ENCODE peak calls at places on chromosomes 11 and 22, in seven cellular contexts. One of them, this sample, is unnamed.

GRCh38 chr11:121614661-121615240 is 162.0 kb upstream of the SORL1-AS1 start:
- DNase-seq in stimulated activated CD4-positive, alpha-beta T cell treated with anti-CD3 and anti-CD28 coated beads, Interleukin-1b, Interleukin-23, amount 100 ng/mL, for 1 hour: no peak
- DNase-seq in GM23248: no peak
- DNase-seq in neural crest cell: no peak
- DNase-seq in fibroblast of lung: peak
- DNase-seq in fibroblast of mammary gland: no peak
- DNase-seq in effector memory CD4-positive, alpha-beta T cell: no peak
- DNase-seq in this sample: no peak

GRCh38 chr11:62621567-62622470 is at the start of gene B3GAT3:
- DNase-seq in GM23248: peak
- DNase-seq in fibroblast of mammary gland: peak
- DNase-seq in fibroblast of lung: peak
- DNase-seq in neural crest cell: peak
- DNase-seq in effector memory CD4-positive, alpha-beta T cell: peak
- DNase-seq in stimulated activated CD4-positive, alpha-beta T cell treated with anti-CD3 and anti-CD28 coated beads, Interleukin-1b, Interleukin-23, amount 100 ng/mL, for 1 hour: peak
- DNase-seq in this sample: peak

GRCh38 chr11:60926500-60926899 is 2.2 kb downstream of the TMEM132A start:
- DNase-seq in neural crest cell: no peak
- DNase-seq in effector memory CD4-positive, alpha-beta T cell: no peak
- DNase-seq in fibroblast of mammary gland: no peak
- DNase-seq in GM23248: no peak
- DNase-seq in fibroblast of lung: no peak
- DNase-seq in stimulated activated CD4-positive, alpha-beta T cell treated with anti-CD3 and anti-CD28 coated beads, Interleukin-1b, Interleukin-23, amount 100 ng/mL, for 1 hour: no peak
- DNase-seq in this sample: no peak

GRCh38 chr11:41971592-41971991 is 512.1 kb upstream of the LRRC4C start:
- DNase-seq in fibroblast of mammary gland: no peak
- DNase-seq in effector memory CD4-positive, alpha-beta T cell: no peak
- DNase-seq in fibroblast of lung: no peak
- DNase-seq in GM23248: no peak
- DNase-seq in stimulated activated CD4-positive, alpha-beta T cell treated with anti-CD3 and anti-CD28 coated beads, Interleukin-1b, Interleukin-23, amount 100 ng/mL, for 1 hour: no peak
- DNase-seq in neural crest cell: no peak
- DNase-seq in this sample: no peak

GRCh38 chr11:66467034-66467659 is 442 bp downstream of the PELI3 start:
- DNase-seq in fibroblast of lung: peak
- DNase-seq in stimulated activated CD4-positive, alpha-beta T cell treated with anti-CD3 and anti-CD28 coated beads, Interleukin-1b, Interleukin-23, amount 100 ng/mL, for 1 hour: no peak
- DNase-seq in fibroblast of mammary gland: no peak
- DNase-seq in effector memory CD4-positive, alpha-beta T cell: no peak
- DNase-seq in neural crest cell: no peak
- DNase-seq in GM23248: peak
- DNase-seq in this sample: no peak

GRCh38 chr11:79116600-79116999 is 324.2 kb downstream of the TENM4 start:
- DNase-seq in effector memory CD4-positive, alpha-beta T cell: no peak
- DNase-seq in fibroblast of mammary gland: no peak
- DNase-seq in stimulated activated CD4-positive, alpha-beta T cell treated with anti-CD3 and anti-CD28 coated beads, Interleukin-1b, Interleukin-23, amount 100 ng/mL, for 1 hour: no peak
- DNase-seq in GM23248: no peak
- DNase-seq in neural crest cell: no peak
- DNase-seq in fibroblast of lung: no peak
- DNase-seq in this sample: no peak

GRCh38 chr11:126408901-126409670 is 53.6 kb downstream of the ST3GAL4 start:
- DNase-seq in neural crest cell: no peak
- DNase-seq in stimulated activated CD4-positive, alpha-beta T cell treated with anti-CD3 and anti-CD28 coated beads, Interleukin-1b, Interleukin-23, amount 100 ng/mL, for 1 hour: no peak
- DNase-seq in fibroblast of lung: no peak
- DNase-seq in fibroblast of mammary gland: no peak
- DNase-seq in GM23248: no peak
- DNase-seq in effector memory CD4-positive, alpha-beta T cell: no peak
- DNase-seq in this sample: no peak

GRCh38 chr22:49425356-49425755 is 402.3 kb downstream of the BRD1 start:
- DNase-seq in GM23248: no peak
- DNase-seq in neural crest cell: no peak
- DNase-seq in stimulated activated CD4-positive, alpha-beta T cell treated with anti-CD3 and anti-CD28 coated beads, Interleukin-1b, Interleukin-23, amount 100 ng/mL, for 1 hour: no peak
- DNase-seq in fibroblast of lung: no peak
- DNase-seq in fibroblast of mammary gland: no peak
- DNase-seq in effector memory CD4-positive, alpha-beta T cell: no peak
- DNase-seq in this sample: no peak

GRCh38 chr11:125214466-125215204 is 50.1 kb downstream of the PKNOX2 start:
- DNase-seq in GM23248: no peak
- DNase-seq in effector memory CD4-positive, alpha-beta T cell: no peak
- DNase-seq in neural crest cell: peak
- DNase-seq in fibroblast of lung: no peak
- DNase-seq in fibroblast of mammary gland: no peak
- DNase-seq in stimulated activated CD4-positive, alpha-beta T cell treated with anti-CD3 and anti-CD28 coated beads, Interleukin-1b, Interleukin-23, amount 100 ng/mL, for 1 hour: no peak
- DNase-seq in this sample: no peak

GRCh38 chr22:26547426-26547825 is 35.2 kb upstream of the TFIP11 start:
- DNase-seq in neural crest cell: no peak
- DNase-seq in effector memory CD4-positive, alpha-beta T cell: no peak
- DNase-seq in fibroblast of lung: peak
- DNase-seq in GM23248: peak
- DNase-seq in fibroblast of mammary gland: peak
- DNase-seq in stimulated activated CD4-positive, alpha-beta T cell treated with anti-CD3 and anti-CD28 coated beads, Interleukin-1b, Interleukin-23, amount 100 ng/mL, for 1 hour: no peak
- DNase-seq in this sample: no peak

GRCh38 chr11:108483163-108483562 is 15.0 kb downstream of the POGLUT3 start:
- DNase-seq in neural crest cell: no peak
- DNase-seq in GM23248: peak
- DNase-seq in fibroblast of mammary gland: peak
- DNase-seq in stimulated activated CD4-positive, alpha-beta T cell treated with anti-CD3 and anti-CD28 coated beads, Interleukin-1b, Interleukin-23, amount 100 ng/mL, for 1 hour: no peak
- DNase-seq in fibroblast of lung: peak
- DNase-seq in effector memory CD4-positive, alpha-beta T cell: no peak
- DNase-seq in this sample: peak

GRCh38 chr11:91926967-91927366 is 297.7 kb upstream of the FAT3 start:
- DNase-seq in stimulated activated CD4-positive, alpha-beta T cell treated with anti-CD3 and anti-CD28 coated beads, Interleukin-1b, Interleukin-23, amount 100 ng/mL, for 1 hour: no peak
- DNase-seq in GM23248: no peak
- DNase-seq in neural crest cell: no peak
- DNase-seq in fibroblast of lung: no peak
- DNase-seq in effector memory CD4-positive, alpha-beta T cell: no peak
- DNase-seq in fibroblast of mammary gland: peak
- DNase-seq in this sample: no peak

GRCh38 chr22:30187726-30188407 is 58.7 kb downstream of the LIF start:
- DNase-seq in stimulated activated CD4-positive, alpha-beta T cell treated with anti-CD3 and anti-CD28 coated beads, Interleukin-1b, Interleukin-23, amount 100 ng/mL, for 1 hour: no peak
- DNase-seq in GM23248: peak
- DNase-seq in neural crest cell: no peak
- DNase-seq in effector memory CD4-positive, alpha-beta T cell: no peak
- DNase-seq in fibroblast of lung: peak
- DNase-seq in fibroblast of mammary gland: peak
- DNase-seq in this sample: no peak

GRCh38 chr22:43835166-43835565 is 23.1 kb upstream of the EFCAB6 start:
- DNase-seq in neural crest cell: no peak
- DNase-seq in GM23248: no peak
- DNase-seq in stimulated activated CD4-positive, alpha-beta T cell treated with anti-CD3 and anti-CD28 coated beads, Interleukin-1b, Interleukin-23, amount 100 ng/mL, for 1 hour: no peak
- DNase-seq in effector memory CD4-positive, alpha-beta T cell: no peak
- DNase-seq in fibroblast of lung: no peak
- DNase-seq in fibroblast of mammary gland: no peak
- DNase-seq in this sample: no peak

GRCh38 chr22:32158712-32159533 is at the start of gene C22orf42:
- DNase-seq in fibroblast of lung: no peak
- DNase-seq in neural crest cell: no peak
- DNase-seq in stimulated activated CD4-positive, alpha-beta T cell treated with anti-CD3 and anti-CD28 coated beads, Interleukin-1b, Interleukin-23, amount 100 ng/mL, for 1 hour: no peak
- DNase-seq in fibroblast of mammary gland: no peak
- DNase-seq in effector memory CD4-positive, alpha-beta T cell: no peak
- DNase-seq in GM23248: no peak
- DNase-seq in this sample: no peak

GRCh38 chr22:39802682-39803081 is 90.9 kb downstream of the ENTHD1 start:
- DNase-seq in effector memory CD4-positive, alpha-beta T cell: no peak
- DNase-seq in fibroblast of lung: no peak
- DNase-seq in stimulated activated CD4-positive, alpha-beta T cell treated with anti-CD3 and anti-CD28 coated beads, Interleukin-1b, Interleukin-23, amount 100 ng/mL, for 1 hour: no peak
- DNase-seq in GM23248: no peak
- DNase-seq in neural crest cell: no peak
- DNase-seq in fibroblast of mammary gland: no peak
- DNase-seq in this sample: no peak

GRCh38 chr11:74319139-74319538 is 7.7 kb upstream of the P4HA3 start:
- DNase-seq in neural crest cell: no peak
- DNase-seq in fibroblast of mammary gland: peak
- DNase-seq in fibroblast of lung: peak
- DNase-seq in GM23248: peak
- DNase-seq in stimulated activated CD4-positive, alpha-beta T cell treated with anti-CD3 and anti-CD28 coated beads, Interleukin-1b, Interleukin-23, amount 100 ng/mL, for 1 hour: no peak
- DNase-seq in effector memory CD4-positive, alpha-beta T cell: no peak
- DNase-seq in this sample: peak

GRCh38 chr11:59158206-59159068 is 13.5 kb upstream of the DTX4 start:
- DNase-seq in GM23248: peak
- DNase-seq in fibroblast of lung: peak
- DNase-seq in fibroblast of mammary gland: peak
- DNase-seq in stimulated activated CD4-positive, alpha-beta T cell treated with anti-CD3 and anti-CD28 coated beads, Interleukin-1b, Interleukin-23, amount 100 ng/mL, for 1 hour: no peak
- DNase-seq in effector memory CD4-positive, alpha-beta T cell: peak
- DNase-seq in neural crest cell: peak
- DNase-seq in this sample: peak

GRCh38 chr22:40668611-40669390 is 10.5 kb upstream of the MCHR1 start:
- DNase-seq in fibroblast of mammary gland: peak
- DNase-seq in GM23248: peak
- DNase-seq in fibroblast of lung: peak
- DNase-seq in effector memory CD4-positive, alpha-beta T cell: no peak
- DNase-seq in neural crest cell: no peak
- DNase-seq in stimulated activated CD4-positive, alpha-beta T cell treated with anti-CD3 and anti-CD28 coated beads, Interleukin-1b, Interleukin-23, amount 100 ng/mL, for 1 hour: no peak
- DNase-seq in this sample: peak

GRCh38 chr11:112805658-112806057 is 155.6 kb upstream of the NCAM1 start:
- DNase-seq in neural crest cell: no peak
- DNase-seq in GM23248: no peak
- DNase-seq in fibroblast of lung: no peak
- DNase-seq in fibroblast of mammary gland: no peak
- DNase-seq in stimulated activated CD4-positive, alpha-beta T cell treated with anti-CD3 and anti-CD28 coated beads, Interleukin-1b, Interleukin-23, amount 100 ng/mL, for 1 hour: no peak
- DNase-seq in effector memory CD4-positive, alpha-beta T cell: no peak
- DNase-seq in this sample: no peak

GRCh38 chr22:31230871-31231621 is 18.9 kb downstream of the LIMK2 start:
- DNase-seq in fibroblast of mammary gland: peak
- DNase-seq in neural crest cell: no peak
- DNase-seq in GM23248: peak
- DNase-seq in fibroblast of lung: peak
- DNase-seq in effector memory CD4-positive, alpha-beta T cell: peak
- DNase-seq in stimulated activated CD4-positive, alpha-beta T cell treated with anti-CD3 and anti-CD28 coated beads, Interleukin-1b, Interleukin-23, amount 100 ng/mL, for 1 hour: peak
- DNase-seq in this sample: peak

GRCh38 chr11:117933475-117933874 is 4.3 kb upstream of the TMPRSS13 start:
- DNase-seq in fibroblast of lung: no peak
- DNase-seq in fibroblast of mammary gland: no peak
- DNase-seq in effector memory CD4-positive, alpha-beta T cell: no peak
- DNase-seq in GM23248: no peak
- DNase-seq in neural crest cell: no peak
- DNase-seq in stimulated activated CD4-positive, alpha-beta T cell treated with anti-CD3 and anti-CD28 coated beads, Interleukin-1b, Interleukin-23, amount 100 ng/mL, for 1 hour: no peak
- DNase-seq in this sample: no peak

GRCh38 chr11:10669258-10670033 is 24.1 kb downstream of the IRAG1 start:
- DNase-seq in fibroblast of lung: peak
- DNase-seq in GM23248: peak
- DNase-seq in neural crest cell: no peak
- DNase-seq in stimulated activated CD4-positive, alpha-beta T cell treated with anti-CD3 and anti-CD28 coated beads, Interleukin-1b, Interleukin-23, amount 100 ng/mL, for 1 hour: no peak
- DNase-seq in effector memory CD4-positive, alpha-beta T cell: no peak
- DNase-seq in fibroblast of mammary gland: peak
- DNase-seq in this sample: peak

GRCh38 chr22:30234786-30235470 is 11.6 kb downstream of the LIF start:
- DNase-seq in neural crest cell: no peak
- DNase-seq in GM23248: no peak
- DNase-seq in effector memory CD4-positive, alpha-beta T cell: no peak
- DNase-seq in fibroblast of mammary gland: no peak
- DNase-seq in stimulated activated CD4-positive, alpha-beta T cell treated with anti-CD3 and anti-CD28 coated beads, Interleukin-1b, Interleukin-23, amount 100 ng/mL, for 1 hour: no peak
- DNase-seq in fibroblast of lung: peak
- DNase-seq in this sample: peak

GRCh38 chr22:41369089-41369745 is 12.5 kb upstream of the TEF start:
- DNase-seq in effector memory CD4-positive, alpha-beta T cell: no peak
- DNase-seq in GM23248: no peak
- DNase-seq in fibroblast of mammary gland: no peak
- DNase-seq in neural crest cell: no peak
- DNase-seq in stimulated activated CD4-positive, alpha-beta T cell treated with anti-CD3 and anti-CD28 coated beads, Interleukin-1b, Interleukin-23, amount 100 ng/mL, for 1 hour: no peak
- DNase-seq in fibroblast of lung: no peak
- DNase-seq in this sample: no peak

GRCh38 chr11:28606930-28607329 is 498.7 kb downstream of the METTL15 start:
- DNase-seq in effector memory CD4-positive, alpha-beta T cell: no peak
- DNase-seq in fibroblast of mammary gland: peak
- DNase-seq in fibroblast of lung: peak
- DNase-seq in stimulated activated CD4-positive, alpha-beta T cell treated with anti-CD3 and anti-CD28 coated beads, Interleukin-1b, Interleukin-23, amount 100 ng/mL, for 1 hour: no peak
- DNase-seq in GM23248: no peak
- DNase-seq in neural crest cell: no peak
- DNase-seq in this sample: no peak

GRCh38 chr11:70546179-70546940 is 148.0 kb downstream of the CTTN start:
- DNase-seq in fibroblast of mammary gland: no peak
- DNase-seq in neural crest cell: no peak
- DNase-seq in GM23248: no peak
- DNase-seq in effector memory CD4-positive, alpha-beta T cell: no peak
- DNase-seq in stimulated activated CD4-positive, alpha-beta T cell treated with anti-CD3 and anti-CD28 coated beads, Interleukin-1b, Interleukin-23, amount 100 ng/mL, for 1 hour: no peak
- DNase-seq in fibroblast of lung: no peak
- DNase-seq in this sample: no peak

This sample was measured in astrocyte.